ENCODE peak calls at places on chromosomes 7 and 10, in nine cellular contexts. One of them, this sample, is unnamed.

GRCh38 chr10:51659344-51659743 is 40.1 kb downstream of the CSTF2T start:
- DNase-seq in ELF-1: no peak
- DNase-seq in COR-L47: no peak
- DNase-seq in GM13977: no peak
- DNase-seq in stimulated activated CD4-positive, alpha-beta T cell treated with anti-CD3 and anti-CD28 coated beads, Interleukin-15, amount 100 ng/mL, for 1 hour: no peak
- DNase-seq in germinal center: no peak
- DNase-seq in occipital lobe: no peak
- DNase-seq in fibroblast of mammary gland: peak
- DNase-seq in NCI-H2081: no peak
- DNase-seq in this sample: no peak

GRCh38 chr7:119630570-119630969 is 642.4 kb upstream of the KCND2 start:
- DNase-seq in COR-L47: no peak
- DNase-seq in stimulated activated CD4-positive, alpha-beta T cell treated with anti-CD3 and anti-CD28 coated beads, Interleukin-15, amount 100 ng/mL, for 1 hour: no peak
- DNase-seq in occipital lobe: no peak
- DNase-seq in ELF-1: no peak
- DNase-seq in fibroblast of mammary gland: no peak
- DNase-seq in GM13977: no peak
- DNase-seq in NCI-H2081: no peak
- DNase-seq in germinal center: no peak
- DNase-seq in this sample: no peak

GRCh38 chr10:121804460-121804859 is 123.4 kb downstream of the ATE1 start:
- DNase-seq in GM13977: no peak
- DNase-seq in fibroblast of mammary gland: peak
- DNase-seq in germinal center: no peak
- DNase-seq in stimulated activated CD4-positive, alpha-beta T cell treated with anti-CD3 and anti-CD28 coated beads, Interleukin-15, amount 100 ng/mL, for 1 hour: no peak
- DNase-seq in COR-L47: no peak
- DNase-seq in occipital lobe: no peak
- DNase-seq in ELF-1: no peak
- DNase-seq in NCI-H2081: no peak
- DNase-seq in this sample: no peak

GRCh38 chr7:2451171-2452073 is 24.8 kb downstream of the GRIFIN start:
- DNase-seq in occipital lobe: peak
- DNase-seq in NCI-H2081: peak
- DNase-seq in germinal center: peak
- DNase-seq in GM13977: peak
- DNase-seq in ELF-1: peak
- DNase-seq in fibroblast of mammary gland: peak
- DNase-seq in stimulated activated CD4-positive, alpha-beta T cell treated with anti-CD3 and anti-CD28 coated beads, Interleukin-15, amount 100 ng/mL, for 1 hour: peak
- DNase-seq in COR-L47: peak
- DNase-seq in this sample: peak

GRCh38 chr10:88213206-88213605 is 349.8 kb downstream of the PTEN start:
- DNase-seq in GM13977: no peak
- DNase-seq in germinal center: no peak
- DNase-seq in ELF-1: no peak
- DNase-seq in occipital lobe: no peak
- DNase-seq in fibroblast of mammary gland: no peak
- DNase-seq in stimulated activated CD4-positive, alpha-beta T cell treated with anti-CD3 and anti-CD28 coated beads, Interleukin-15, amount 100 ng/mL, for 1 hour: no peak
- DNase-seq in COR-L47: no peak
- DNase-seq in NCI-H2081: no peak
- DNase-seq in this sample: no peak

GRCh38 chr7:143936087-143937009 is 1.3 kb downstream of the OR2F2 start:
- DNase-seq in stimulated activated CD4-positive, alpha-beta T cell treated with anti-CD3 and anti-CD28 coated beads, Interleukin-15, amount 100 ng/mL, for 1 hour: no peak
- DNase-seq in fibroblast of mammary gland: peak
- DNase-seq in NCI-H2081: no peak
- DNase-seq in ELF-1: no peak
- DNase-seq in COR-L47: no peak
- DNase-seq in GM13977: no peak
- DNase-seq in germinal center: no peak
- DNase-seq in occipital lobe: peak
- DNase-seq in this sample: no peak

GRCh38 chr10:52261362-52261761 is 52.7 kb upstream of the DKK1 start:
- DNase-seq in GM13977: no peak
- DNase-seq in fibroblast of mammary gland: peak
- DNase-seq in COR-L47: no peak
- DNase-seq in NCI-H2081: no peak
- DNase-seq in ELF-1: no peak
- DNase-seq in stimulated activated CD4-positive, alpha-beta T cell treated with anti-CD3 and anti-CD28 coated beads, Interleukin-15, amount 100 ng/mL, for 1 hour: no peak
- DNase-seq in occipital lobe: no peak
- DNase-seq in germinal center: no peak
- DNase-seq in this sample: no peak

GRCh38 chr7:110573862-110574528 is 516.9 kb upstream of the LRRN3 start:
- DNase-seq in ELF-1: no peak
- DNase-seq in stimulated activated CD4-positive, alpha-beta T cell treated with anti-CD3 and anti-CD28 coated beads, Interleukin-15, amount 100 ng/mL, for 1 hour: no peak
- DNase-seq in GM13977: no peak
- DNase-seq in germinal center: no peak
- DNase-seq in fibroblast of mammary gland: peak
- DNase-seq in NCI-H2081: no peak
- DNase-seq in COR-L47: no peak
- DNase-seq in occipital lobe: no peak
- DNase-seq in this sample: no peak

GRCh38 chr7:117112640-117113039 is 159.3 kb downstream of the ST7 start:
- DNase-seq in GM13977: no peak
- DNase-seq in COR-L47: no peak
- DNase-seq in fibroblast of mammary gland: no peak
- DNase-seq in germinal center: no peak
- DNase-seq in ELF-1: no peak
- DNase-seq in stimulated activated CD4-positive, alpha-beta T cell treated with anti-CD3 and anti-CD28 coated beads, Interleukin-15, amount 100 ng/mL, for 1 hour: no peak
- DNase-seq in occipital lobe: no peak
- DNase-seq in NCI-H2081: no peak
- DNase-seq in this sample: no peak

GRCh38 chr10:116307450-116307849 is 16.8 kb upstream of the CCDC172 start:
- DNase-seq in NCI-H2081: no peak
- DNase-seq in occipital lobe: no peak
- DNase-seq in fibroblast of mammary gland: no peak
- DNase-seq in ELF-1: no peak
- DNase-seq in germinal center: no peak
- DNase-seq in COR-L47: no peak
- DNase-seq in stimulated activated CD4-positive, alpha-beta T cell treated with anti-CD3 and anti-CD28 coated beads, Interleukin-15, amount 100 ng/mL, for 1 hour: no peak
- DNase-seq in GM13977: no peak
- DNase-seq in this sample: no peak

GRCh38 chr7:1329261-1329660 is 96.6 kb downstream of the UNCX start:
- DNase-seq in GM13977: no peak
- DNase-seq in occipital lobe: no peak
- DNase-seq in COR-L47: no peak
- DNase-seq in NCI-H2081: no peak
- DNase-seq in germinal center: no peak
- DNase-seq in stimulated activated CD4-positive, alpha-beta T cell treated with anti-CD3 and anti-CD28 coated beads, Interleukin-15, amount 100 ng/mL, for 1 hour: no peak
- DNase-seq in ELF-1: no peak
- DNase-seq in fibroblast of mammary gland: no peak
- DNase-seq in this sample: no peak

GRCh38 chr10:28714401-28715053 is 37.2 kb downstream of the BAMBI start:
- DNase-seq in GM13977: no peak
- DNase-seq in stimulated activated CD4-positive, alpha-beta T cell treated with anti-CD3 and anti-CD28 coated beads, Interleukin-15, amount 100 ng/mL, for 1 hour: no peak
- DNase-seq in COR-L47: no peak
- DNase-seq in fibroblast of mammary gland: no peak
- DNase-seq in ELF-1: no peak
- DNase-seq in germinal center: no peak
- DNase-seq in occipital lobe: no peak
- DNase-seq in NCI-H2081: no peak
- DNase-seq in this sample: no peak

GRCh38 chr10:18738835-18739234 is 79.6 kb downstream of the ARL5B start:
- DNase-seq in COR-L47: no peak
- DNase-seq in GM13977: no peak
- DNase-seq in ELF-1: no peak
- DNase-seq in NCI-H2081: no peak
- DNase-seq in occipital lobe: no peak
- DNase-seq in germinal center: no peak
- DNase-seq in fibroblast of mammary gland: peak
- DNase-seq in stimulated activated CD4-positive, alpha-beta T cell treated with anti-CD3 and anti-CD28 coated beads, Interleukin-15, amount 100 ng/mL, for 1 hour: no peak
- DNase-seq in this sample: no peak

GRCh38 chr7:98628916-98629525 is 11.9 kb downstream of the NPTX2 start:
- DNase-seq in fibroblast of mammary gland: no peak
- DNase-seq in germinal center: no peak
- DNase-seq in ELF-1: peak
- DNase-seq in occipital lobe: no peak
- DNase-seq in COR-L47: no peak
- DNase-seq in NCI-H2081: no peak
- DNase-seq in stimulated activated CD4-positive, alpha-beta T cell treated with anti-CD3 and anti-CD28 coated beads, Interleukin-15, amount 100 ng/mL, for 1 hour: no peak
- DNase-seq in GM13977: no peak
- DNase-seq in this sample: no peak

GRCh38 chr10:71697938-71698709 is 21.5 kb downstream of the C10orf105 start:
- DNase-seq in ELF-1: no peak
- DNase-seq in occipital lobe: no peak
- DNase-seq in GM13977: peak
- DNase-seq in germinal center: no peak
- DNase-seq in COR-L47: no peak
- DNase-seq in fibroblast of mammary gland: no peak
- DNase-seq in stimulated activated CD4-positive, alpha-beta T cell treated with anti-CD3 and anti-CD28 coated beads, Interleukin-15, amount 100 ng/mL, for 1 hour: no peak
- DNase-seq in NCI-H2081: no peak
- DNase-seq in this sample: no peak

GRCh38 chr10:108465871-108466641 is 1301.5 kb upstream of the SORCS1 start:
- DNase-seq in NCI-H2081: no peak
- DNase-seq in germinal center: no peak
- DNase-seq in stimulated activated CD4-positive, alpha-beta T cell treated with anti-CD3 and anti-CD28 coated beads, Interleukin-15, amount 100 ng/mL, for 1 hour: no peak
- DNase-seq in fibroblast of mammary gland: peak
- DNase-seq in COR-L47: no peak
- DNase-seq in ELF-1: peak
- DNase-seq in occipital lobe: peak
- DNase-seq in GM13977: no peak
- DNase-seq in this sample: peak

GRCh38 chr10:48454302-48455054 is 148.0 kb downstream of the MAPK8 start:
- DNase-seq in GM13977: peak
- DNase-seq in occipital lobe: no peak
- DNase-seq in COR-L47: no peak
- DNase-seq in NCI-H2081: no peak
- DNase-seq in germinal center: no peak
- DNase-seq in ELF-1: peak
- DNase-seq in stimulated activated CD4-positive, alpha-beta T cell treated with anti-CD3 and anti-CD28 coated beads, Interleukin-15, amount 100 ng/mL, for 1 hour: no peak
- DNase-seq in fibroblast of mammary gland: no peak
- DNase-seq in this sample: no peak

GRCh38 chr10:71218046-71218832 is 5.9 kb downstream of the UNC5B start:
- DNase-seq in ELF-1: no peak
- DNase-seq in COR-L47: no peak
- DNase-seq in GM13977: no peak
- DNase-seq in germinal center: no peak
- DNase-seq in NCI-H2081: no peak
- DNase-seq in occipital lobe: peak
- DNase-seq in fibroblast of mammary gland: peak
- DNase-seq in stimulated activated CD4-positive, alpha-beta T cell treated with anti-CD3 and anti-CD28 coated beads, Interleukin-15, amount 100 ng/mL, for 1 hour: no peak
- DNase-seq in this sample: peak

GRCh38 chr10:23370106-23370505 is 25.5 kb upstream of the C10orf67 start:
- DNase-seq in germinal center: no peak
- DNase-seq in occipital lobe: no peak
- DNase-seq in COR-L47: no peak
- DNase-seq in NCI-H2081: no peak
- DNase-seq in fibroblast of mammary gland: no peak
- DNase-seq in GM13977: no peak
- DNase-seq in ELF-1: no peak
- DNase-seq in stimulated activated CD4-positive, alpha-beta T cell treated with anti-CD3 and anti-CD28 coated beads, Interleukin-15, amount 100 ng/mL, for 1 hour: no peak
- DNase-seq in this sample: no peak

GRCh38 chr10:104120903-104121484 is 977 bp upstream of the SFR1 start:
- DNase-seq in germinal center: peak
- DNase-seq in COR-L47: peak
- DNase-seq in ELF-1: peak
- DNase-seq in NCI-H2081: peak
- DNase-seq in stimulated activated CD4-positive, alpha-beta T cell treated with anti-CD3 and anti-CD28 coated beads, Interleukin-15, amount 100 ng/mL, for 1 hour: peak
- DNase-seq in fibroblast of mammary gland: peak
- DNase-seq in occipital lobe: peak
- DNase-seq in GM13977: peak
- DNase-seq in this sample: peak

GRCh38 chr7:141436676-141437075 is 114.5 kb upstream of the AGK start:
- DNase-seq in ELF-1: no peak
- DNase-seq in fibroblast of mammary gland: no peak
- DNase-seq in GM13977: no peak
- DNase-seq in stimulated activated CD4-positive, alpha-beta T cell treated with anti-CD3 and anti-CD28 coated beads, Interleukin-15, amount 100 ng/mL, for 1 hour: no peak
- DNase-seq in COR-L47: peak
- DNase-seq in NCI-H2081: no peak
- DNase-seq in germinal center: no peak
- DNase-seq in occipital lobe: no peak
- DNase-seq in this sample: no peak

GRCh38 chr10:80924063-80924952 is 386.6 kb downstream of the SH2D4B start:
- DNase-seq in germinal center: no peak
- DNase-seq in fibroblast of mammary gland: peak
- DNase-seq in ELF-1: peak
- DNase-seq in NCI-H2081: no peak
- DNase-seq in occipital lobe: no peak
- DNase-seq in COR-L47: peak
- DNase-seq in GM13977: no peak
- DNase-seq in stimulated activated CD4-positive, alpha-beta T cell treated with anti-CD3 and anti-CD28 coated beads, Interleukin-15, amount 100 ng/mL, for 1 hour: no peak
- DNase-seq in this sample: peak

GRCh38 chr7:132193898-132194297 is 382.4 kb downstream of the PLXNA4 start:
- DNase-seq in COR-L47: no peak
- DNase-seq in fibroblast of mammary gland: no peak
- DNase-seq in ELF-1: no peak
- DNase-seq in stimulated activated CD4-positive, alpha-beta T cell treated with anti-CD3 and anti-CD28 coated beads, Interleukin-15, amount 100 ng/mL, for 1 hour: no peak
- DNase-seq in NCI-H2081: no peak
- DNase-seq in GM13977: no peak
- DNase-seq in occipital lobe: no peak
- DNase-seq in germinal center: no peak
- DNase-seq in this sample: no peak

GRCh38 chr7:137882806-137883205 is 36.0 kb upstream of the DGKI start:
- DNase-seq in GM13977: no peak
- DNase-seq in ELF-1: no peak
- DNase-seq in germinal center: no peak
- DNase-seq in COR-L47: no peak
- DNase-seq in NCI-H2081: no peak
- DNase-seq in fibroblast of mammary gland: peak
- DNase-seq in stimulated activated CD4-positive, alpha-beta T cell treated with anti-CD3 and anti-CD28 coated beads, Interleukin-15, amount 100 ng/mL, for 1 hour: no peak
- DNase-seq in occipital lobe: no peak
- DNase-seq in this sample: no peak

GRCh38 chr10:101857802-101858476 is 14.3 kb upstream of the KCNIP2 start:
- DNase-seq in stimulated activated CD4-positive, alpha-beta T cell treated with anti-CD3 and anti-CD28 coated beads, Interleukin-15, amount 100 ng/mL, for 1 hour: no peak
- DNase-seq in ELF-1: no peak
- DNase-seq in fibroblast of mammary gland: no peak
- DNase-seq in germinal center: no peak
- DNase-seq in COR-L47: no peak
- DNase-seq in occipital lobe: no peak
- DNase-seq in NCI-H2081: no peak
- DNase-seq in GM13977: no peak
- DNase-seq in this sample: no peak

GRCh38 chr7:137873979-137874378 is 27.2 kb upstream of the DGKI start:
- DNase-seq in GM13977: no peak
- DNase-seq in fibroblast of mammary gland: no peak
- DNase-seq in germinal center: no peak
- DNase-seq in COR-L47: no peak
- DNase-seq in NCI-H2081: no peak
- DNase-seq in stimulated activated CD4-positive, alpha-beta T cell treated with anti-CD3 and anti-CD28 coated beads, Interleukin-15, amount 100 ng/mL, for 1 hour: no peak
- DNase-seq in occipital lobe: no peak
- DNase-seq in ELF-1: no peak
- DNase-seq in this sample: no peak

GRCh38 chr10:97131041-97131659 is 54.6 kb downstream of the SLIT1 start:
- DNase-seq in GM13977: no peak
- DNase-seq in occipital lobe: no peak
- DNase-seq in ELF-1: no peak
- DNase-seq in stimulated activated CD4-positive, alpha-beta T cell treated with anti-CD3 and anti-CD28 coated beads, Interleukin-15, amount 100 ng/mL, for 1 hour: no peak
- DNase-seq in COR-L47: no peak
- DNase-seq in fibroblast of mammary gland: no peak
- DNase-seq in NCI-H2081: no peak
- DNase-seq in germinal center: no peak
- DNase-seq in this sample: no peak

GRCh38 chr7:151426486-151426905 is 13.4 kb downstream of the CRYGN start:
- DNase-seq in stimulated activated CD4-positive, alpha-beta T cell treated with anti-CD3 and anti-CD28 coated beads, Interleukin-15, amount 100 ng/mL, for 1 hour: no peak
- DNase-seq in occipital lobe: peak
- DNase-seq in GM13977: no peak
- DNase-seq in fibroblast of mammary gland: peak
- DNase-seq in germinal center: no peak
- DNase-seq in NCI-H2081: no peak
- DNase-seq in COR-L47: peak
- DNase-seq in ELF-1: peak
- DNase-seq in this sample: no peak

GRCh38 chr10:116961305-116962251 is 43.4 kb downstream of the SHTN1 start:
- DNase-seq in occipital lobe: peak
- DNase-seq in COR-L47: peak
- DNase-seq in ELF-1: no peak
- DNase-seq in stimulated activated CD4-positive, alpha-beta T cell treated with anti-CD3 and anti-CD28 coated beads, Interleukin-15, amount 100 ng/mL, for 1 hour: no peak
- DNase-seq in germinal center: no peak
- DNase-seq in GM13977: no peak
- DNase-seq in NCI-H2081: peak
- DNase-seq in fibroblast of mammary gland: no peak
- DNase-seq in this sample: no peak

GRCh38 chr10:75404335-75405200 is 3.0 kb upstream of the ZNF503 start:
- DNase-seq in germinal center: no peak
- DNase-seq in occipital lobe: no peak
- DNase-seq in COR-L47: peak
- DNase-seq in fibroblast of mammary gland: no peak
- DNase-seq in NCI-H2081: peak
- DNase-seq in stimulated activated CD4-positive, alpha-beta T cell treated with anti-CD3 and anti-CD28 coated beads, Interleukin-15, amount 100 ng/mL, for 1 hour: no peak
- DNase-seq in GM13977: no peak
- DNase-seq in ELF-1: peak
- DNase-seq in this sample: peak

GRCh38 chr7:128458956-128459355 is 3.3 kb downstream of the HILPDA start:
- DNase-seq in NCI-H2081: no peak
- DNase-seq in occipital lobe: no peak
- DNase-seq in fibroblast of mammary gland: no peak
- DNase-seq in ELF-1: no peak
- DNase-seq in COR-L47: no peak
- DNase-seq in germinal center: no peak
- DNase-seq in stimulated activated CD4-positive, alpha-beta T cell treated with anti-CD3 and anti-CD28 coated beads, Interleukin-15, amount 100 ng/mL, for 1 hour: no peak
- DNase-seq in GM13977: no peak
- DNase-seq in this sample: no peak